ENCODE peak calls at places on chromosomes 2 and 18, in ten cellular contexts. V is omental fat pad, U is hippocampal formation, B is mucosa of gallbladder, T is dermis microvascular lymphatic vessel endothelial cell, J is T-cell, L is substantia nigra, R is nucleus accumbens, Z is NCI-H1417, H is brain microvascular endothelial cell. C is an unnamed sample.

GRCh38 chr2:204650611-204651010 is 105.3 kb downstream of the PARD3B start:
- DNase-seq in B (no peak), V (no peak), T (no peak), H (no peak), U (no peak), Z (no peak), R (no peak), L (no peak), J (no peak), C (no peak)

GRCh38 chr2:134306521-134306920 is 52.6 kb downstream of the MGAT5 start:
- DNase-seq in J (no peak), H (no peak), L (no peak), V (no peak), B (no peak), T (no peak), Z (no peak), U (no peak), R (no peak), C (no peak)

GRCh38 chr2:234632527-234633391 is 135.9 kb upstream of the ARL4C start:
- DNase-seq in H (peak), J (no peak), U (no peak), Z (no peak), B (no peak), L (no peak), T (no peak), R (no peak), V (no peak), C (no peak)

GRCh38 chr2:118668431-118669424 is 178.7 kb downstream of the EN1 start:
- DNase-seq in R (no peak), J (no peak), T (no peak), H (peak), B (no peak), V (no peak), Z (no peak), L (no peak), U (no peak), C (no peak)

GRCh38 chr2:133957724-133958123 is 296.1 kb upstream of the MGAT5 start:
- DNase-seq in J (no peak), U (no peak), V (no peak), R (no peak), B (no peak), Z (no peak), H (no peak), L (no peak), T (no peak), C (no peak)

GRCh38 chr2:24124003-24124585 is 825 bp downstream of the FAM228B start:
- DNase-seq in U (no peak), V (no peak), R (no peak), J (no peak), T (no peak), H (peak), Z (no peak), L (no peak), B (no peak), C (no peak)

GRCh38 chr2:1664698-1665097 is 79.6 kb downstream of the PXDN start:
- DNase-seq in U (no peak), T (no peak), V (no peak), R (no peak), L (no peak), Z (no peak), B (no peak), J (no peak), H (no peak), C (no peak)

GRCh38 chr18:23207191-23207955 is 72.1 kb downstream of the CABLES1 start:
- DNase-seq in U (no peak), H (peak), T (no peak), J (no peak), V (no peak), R (no peak), L (no peak), B (no peak), Z (no peak), C (no peak)

GRCh38 chr18:25076980-25077780 is 274.8 kb downstream of the ZNF521 start:
- DNase-seq in H (no peak), J (no peak), T (peak), U (no peak), Z (no peak), V (no peak), L (no peak), B (no peak), R (no peak), C (no peak)

GRCh38 chr18:27605107-27605834 is 420.2 kb upstream of the CHST9 start:
- DNase-seq in T (peak), Z (peak), J (no peak), B (peak), U (peak), L (peak), V (no peak), R (peak), H (peak), C (peak)

GRCh38 chr18:48874701-48875162 is 76.0 kb downstream of the SMAD7 start:
- DNase-seq in T (no peak), L (no peak), R (no peak), U (no peak), B (no peak), H (no peak), V (no peak), J (no peak), Z (no peak), C (no peak)

GRCh38 chr2:238242731-238243495 is 3.1 kb upstream of the HES6 start:
- DNase-seq in U (no peak), V (no peak), L (no peak), H (no peak), T (no peak), J (no peak), Z (peak), B (no peak), R (no peak), C (no peak)

GRCh38 chr2:132383956-132384355 is 32.6 kb upstream of the GPR39 start:
- DNase-seq in Z (no peak), R (no peak), L (no peak), U (no peak), T (no peak), V (no peak), B (no peak), H (no peak), J (no peak), C (peak)

GRCh38 chr2:20221939-20222768 is 2.8 kb downstream of the SDC1 start:
- DNase-seq in U (no peak), L (no peak), R (no peak), Z (no peak), V (no peak), B (no peak), H (no peak), J (no peak), T (no peak), C (no peak)

GRCh38 chr2:127051780-127052067 is 55.2 kb downstream of the BIN1 start:
- DNase-seq in T (no peak), L (no peak), Z (no peak), R (no peak), V (no peak), J (no peak), B (no peak), H (no peak), U (no peak), C (no peak)

GRCh38 chr18:13626544-13626908 is 99.8 kb downstream of the FAM210A start:
- DNase-seq in V (no peak), L (no peak), T (no peak), H (no peak), J (no peak), U (no peak), Z (no peak), R (no peak), B (no peak), C (no peak)

GRCh38 chr2:15112216-15112615 is 448.9 kb downstream of the NBAS start:
- DNase-seq in B (no peak), L (no peak), J (no peak), V (no peak), U (no peak), H (no peak), T (peak), R (no peak), Z (no peak), C (no peak)

C was measured in globus pallidus.